ENCODE peak calls at places on chromosomes 13 and 19, in seven cellular contexts. G is A549; X is omental fat pad; R is gastroesophageal sphincter; H is activated CD8-positive, alpha-beta T cell treated with anti-CD3 and anti-CD28 coated beads for 36 hours; N is K562; L is stimulated activated effector memory CD8-positive, alpha-beta T cell treated with anti-CD3 and anti-CD28 coated beads, Interleukin-12 subunit alpha, Interleukin-12 subunit beta, amount 100 ng/mL, for 72 hours. J is an unnamed sample.
A peak's percentile ranks its signal among the peaks of the same experiment; 100 is the strongest.

GRCh38 chr19:2149980-2150793 is 1.2 kb downstream of the AP3D1 start:
- ATAC-seq in H (no peak), G (no peak), L (no peak), N (peak; percentile 3), R (no peak), X (no peak), J (no peak)

GRCh38 chr13:90732049-90732448 is 615.4 kb upstream of the MIR17HG start:
- ATAC-seq in R (no peak), X (no peak), L (no peak), N (no peak), G (no peak), H (no peak), J (no peak)

GRCh38 chr19:44156475-44156874 is 8.4 kb upstream of the ZNF226 start:
- ATAC-seq in R (no peak), X (no peak), H (no peak), L (no peak), N (no peak), G (no peak), J (no peak)

GRCh38 chr13:28467886-28468519 is 26.9 kb downstream of the FLT1 start:
- ATAC-seq in R (no peak), X (peak; percentile 23), N (no peak), H (no peak), L (peak; percentile 79), G (no peak), J (peak; percentile 73)

GRCh38 chr13:42894765-42895181 is 97.3 kb downstream of the EPSTI1 start:
- ATAC-seq in H (no peak), R (no peak), G (no peak), L (no peak), X (no peak), N (no peak), J (no peak)

GRCh38 chr19:46369817-46370216 is 22.9 kb downstream of the PPP5C start:
- ATAC-seq in X (no peak), R (no peak), H (no peak), N (no peak), G (no peak), L (peak; percentile 67), J (peak; percentile 88)

GRCh38 chr13:112725346-112726017 is 35.6 kb downstream of the ATP11A start:
- ATAC-seq in X (no peak), H (peak; percentile 78), G (peak; percentile 14), N (peak; percentile 10), L (peak; percentile 60), R (no peak), J (peak; percentile 78)

GRCh38 chr13:112572408-112572807 is 15.5 kb downstream of the TUBGCP3 start:
- ATAC-seq in L (no peak), G (no peak), X (no peak), R (no peak), N (no peak), H (no peak), J (no peak)

GRCh38 chr13:73220966-73221720 is 162.3 kb downstream of the KLF5 start:
- ATAC-seq in L (peak; percentile 33), G (peak; percentile 64), H (no peak), N (no peak), R (no peak), X (no peak), J (no peak)

GRCh38 chr13:112159575-112160547 is 92.9 kb downstream of the SOX1 start:
- ATAC-seq in R (no peak), G (no peak), X (no peak), H (no peak), L (no peak), N (no peak), J (no peak)

GRCh38 chr13:86585826-86586225 is 786.6 kb upstream of the SLITRK6 start:
- ATAC-seq in X (no peak), L (no peak), R (no peak), G (no peak), H (no peak), N (no peak), J (no peak)

GRCh38 chr13:28483313-28483931 is 11.5 kb downstream of the FLT1 start:
- ATAC-seq in L (no peak), X (no peak), H (no peak), N (no peak), R (no peak), G (no peak), J (no peak)

GRCh38 chr19:44891016-44891882 is at the start of gene TOMM40:
- ATAC-seq in G (peak; percentile 84), N (peak; percentile 0), L (no peak), X (no peak), R (no peak), H (no peak), J (no peak)

GRCh38 chr19:32349724-32350475 is 4.5 kb downstream of the ZNF507 start:
- ATAC-seq in H (peak; percentile 38), G (no peak), N (no peak), L (peak; percentile 56), R (no peak), X (no peak), J (peak; percentile 54)

GRCh38 chr13:61370520-61370919 is 45.1 kb downstream of the PCDH20 start:
- ATAC-seq in H (no peak), L (no peak), X (no peak), R (no peak), G (no peak), N (no peak), J (no peak)

GRCh38 chr13:38824342-38824741 is 137.5 kb downstream of the FREM2 start:
- ATAC-seq in L (peak; percentile 65), X (no peak), R (no peak), H (peak; percentile 78), N (peak; percentile 48), G (no peak), J (peak; percentile 87)

GRCh38 chr19:10892256-10892655 is 20.9 kb downstream of the CARM1 start:
- ATAC-seq in L (no peak), R (no peak), H (no peak), G (no peak), N (no peak), X (no peak), J (no peak)

GRCh38 chr13:90201198-90201597 is 1146.3 kb upstream of the MIR17HG start:
- ATAC-seq in X (no peak), G (no peak), L (no peak), N (no peak), R (no peak), H (no peak), J (no peak)

GRCh38 chr13:78650725-78651083 is 8.3 kb downstream of the OBI1 start:
- ATAC-seq in X (no peak), H (peak; percentile 72), R (no peak), G (no peak), L (peak; percentile 76), N (peak; percentile 60), J (peak; percentile 55)

GRCh38 chr13:51834581-51835158 is 10.3 kb downstream of the TMEM272 start:
- ATAC-seq in R (no peak), H (no peak), X (no peak), N (no peak), L (no peak), G (no peak), J (no peak)

GRCh38 chr19:2680808-2681207 is 21.7 kb downstream of the GNG7 start:
- ATAC-seq in X (no peak), G (no peak), L (no peak), N (no peak), R (no peak), H (no peak), J (no peak)

GRCh38 chr19:43682824-43683661 is 13.1 kb upstream of the PLAUR start:
- ATAC-seq in R (no peak), H (no peak), X (no peak), L (no peak), G (no peak), N (peak; percentile 61), J (no peak)

GRCh38 chr13:111165611-111166010 is 50.5 kb downstream of the ARHGEF7 start:
- ATAC-seq in G (no peak), N (no peak), H (no peak), X (no peak), L (no peak), R (no peak), J (no peak)

GRCh38 chr13:105050696-105051095 is 1484.8 kb downstream of the EFNB2 start:
- ATAC-seq in X (no peak), G (no peak), L (no peak), R (no peak), N (no peak), H (no peak), J (no peak)

GRCh38 chr13:48585456-48585840 is 52.6 kb upstream of the RCBTB2 start:
- ATAC-seq in X (no peak), H (no peak), R (peak; percentile 59), G (no peak), L (no peak), N (no peak), J (no peak)

GRCh38 chr13:41029629-41030028 is 10.5 kb upstream of the ELF1 start:
- ATAC-seq in G (no peak), X (no peak), H (peak; percentile 28), R (no peak), N (peak; percentile 58), L (peak; percentile 52), J (peak; percentile 70)

GRCh38 chr19:44992336-44993163 is 8.7 kb upstream of the RELB start:
- ATAC-seq in L (no peak), N (no peak), H (no peak), R (no peak), G (no peak), X (no peak), J (no peak)

GRCh38 chr19:5143471-5144411 is 174.8 kb downstream of the KDM4B start:
- ATAC-seq in L (no peak), G (no peak), R (no peak), H (peak; percentile 48), N (no peak), X (no peak), J (no peak)

GRCh38 chr13:28326081-28326480 is 168.8 kb downstream of the FLT1 start:
- ATAC-seq in X (no peak), L (no peak), R (no peak), G (no peak), H (no peak), N (no peak), J (no peak)

GRCh38 chr13:75049936-75050335 is 432.0 kb downstream of the TBC1D4 start:
- ATAC-seq in X (no peak), R (no peak), G (no peak), L (no peak), N (no peak), H (no peak), J (no peak)

J was measured in activated T-helper 17 cell treated with anti-CD3 and anti-CD28 coated beads, Interleukin-2, amount 50 U/mL, for 72 hours.